ENCODE peak calls at places on chromosome 1, in seven cellular contexts. C is NCI-H1105 treated with DMSO at 0.1 percent for 48 hours; T is fibroblast of lung; K is stimulated activated CD4-positive, alpha-beta T cell treated with anti-CD3 and anti-CD28 coated beads, Interleukin-4, amount 100 ng/mL, for 48 hours; N is endothelial cell of umbilical vein; O is ELR; R is A549. X is an unnamed sample.

GRCh38 chr1:220902916-220903315 is 23.7 kb downstream of the HLX start:
- DNase-seq in C (no peak), T (no peak), K (no peak), N (no peak), O (no peak), R (no peak), X (no peak)

GRCh38 chr1:114668373-114668772 is 1.5 kb downstream of the DENND2C start:
- DNase-seq in C (no peak), T (no peak), K (no peak), N (no peak), O (no peak), R (no peak), X (no peak)

GRCh38 chr1:174789399-174789798 is 210.3 kb upstream of the CACYBP start:
- DNase-seq in C (no peak), T (peak), K (no peak), N (no peak), O (peak), R (no peak), X (peak)

GRCh38 chr1:228742535-228742934 is 7.3 kb downstream of the RHOU start:
- DNase-seq in C (no peak), T (no peak), K (no peak), N (no peak), O (no peak), R (no peak), X (no peak)

GRCh38 chr1:6420594-6421042 is 899 bp upstream of the HES2 start:
- DNase-seq in C (no peak), T (no peak), K (no peak), N (no peak), O (no peak), R (no peak), X (peak)

GRCh38 chr1:11653616-11654570 is at the start of gene FBXO2:
- DNase-seq in C (no peak), T (peak), K (no peak), N (no peak), O (no peak), R (no peak), X (peak)

GRCh38 chr1:167291539-167292195 is 71.0 kb downstream of the POU2F1 start:
- DNase-seq in C (no peak), T (no peak), K (no peak), N (no peak), O (no peak), R (no peak), X (no peak)

GRCh38 chr1:161199506-161200119 is 759 bp upstream of the ADAMTS4 start:
- DNase-seq in C (no peak), T (no peak), K (no peak), N (peak), O (no peak), R (no peak), X (no peak)

GRCh38 chr1:225835752-225836151 is 25.8 kb downstream of the EPHX1 start:
- DNase-seq in C (peak), T (peak), K (no peak), N (no peak), O (no peak), R (no peak), X (peak)

GRCh38 chr1:152473887-152474537 is 36.6 kb upstream of the LCE5A start:
- DNase-seq in C (no peak), T (no peak), K (no peak), N (no peak), O (peak), R (no peak), X (no peak)

GRCh38 chr1:209612646-209613350 is 29.3 kb downstream of the CAMK1G start:
- DNase-seq in C (no peak), T (no peak), K (no peak), N (no peak), O (no peak), R (no peak), X (no peak)

GRCh38 chr1:185864331-185864730 is 130.1 kb downstream of the HMCN1 start:
- DNase-seq in C (no peak), T (peak), K (no peak), N (no peak), O (peak), R (no peak), X (no peak)

GRCh38 chr1:245304698-245305097 is 149.9 kb downstream of the KIF26B start:
- DNase-seq in C (no peak), T (no peak), K (no peak), N (no peak), O (no peak), R (no peak), X (no peak)

GRCh38 chr1:56317722-56318121 is 261.6 kb downstream of the PLPP3 start:
- DNase-seq in C (no peak), T (no peak), K (no peak), N (no peak), O (no peak), R (no peak), X (no peak)

GRCh38 chr1:179425186-179425585 is 59.4 kb downstream of the AXDND1 start:
- DNase-seq in C (no peak), T (no peak), K (no peak), N (no peak), O (no peak), R (no peak), X (no peak)

GRCh38 chr1:72830606-72831390 is 548.5 kb upstream of the NEGR1 start:
- DNase-seq in C (no peak), T (no peak), K (no peak), N (no peak), O (no peak), R (no peak), X (no peak)

GRCh38 chr1:58783090-58783992 is 506 bp downstream of the JUN start:
- DNase-seq in C (peak), T (peak), K (peak), N (peak), O (peak), R (peak), X (peak)

GRCh38 chr1:219188331-219188803 is 14.7 kb downstream of the LYPLAL1 start:
- DNase-seq in C (no peak), T (peak), K (no peak), N (peak), O (peak), R (no peak), X (no peak)

GRCh38 chr1:63915121-63915520 is 141.3 kb downstream of the ROR1 start:
- DNase-seq in C (peak), T (peak), K (no peak), N (peak), O (peak), R (peak), X (no peak)

GRCh38 chr1:1758692-1759455 is 19.4 kb downstream of the NADK start:
- DNase-seq in C (no peak), T (no peak), K (no peak), N (peak), O (no peak), R (peak), X (no peak)

GRCh38 chr1:215567491-215568286 is 585 bp downstream of the KCTD3 start:
- DNase-seq in C (peak), T (peak), K (peak), N (peak), O (peak), R (peak), X (peak)

GRCh38 chr1:30601316-30602085 is 121.9 kb downstream of the MATN1 start:
- DNase-seq in C (no peak), T (no peak), K (no peak), N (no peak), O (peak), R (no peak), X (no peak)

GRCh38 chr1:110979154-110979553 is 15.4 kb upstream of the LRIF1 start:
- DNase-seq in C (no peak), T (no peak), K (no peak), N (no peak), O (no peak), R (no peak), X (no peak)

X was measured in astrocyte of the hippocampus.